ENCODE peak calls at places on chromosomes 4 and X, in eight cellular contexts. X is anterior cingulate cortex; V is suprapubic skin; A is stimulated activated CD4-positive, alpha-beta T cell treated with anti-CD3 and anti-CD28 coated beads, Interleukin-4, amount 100 ng/mL, for 48 hours; H is lower lobe of right lung; R is activated T-helper 1 cell treated with anti-CD3 and anti-CD28 coated beads, Interleukin-2, amount 50 U/mL, for 16 hours; C is fibroblast of lung; J is fibroblast of mammary gland. U is an unnamed sample.

GRCh38 chr4:157804986-157805385 is 367.8 kb downstream of the GASK1B start:
- DNase-seq in X (no peak), V (no peak), A (no peak), H (no peak), R (no peak), C (peak; percentile 13), J (peak; percentile 13), U (no peak)

GRCh38 chrX:21176927-21177571 is 197.2 kb upstream of the CNKSR2 start:
- DNase-seq in X (no peak), V (no peak), A (no peak), H (no peak), R (no peak), C (no peak), J (peak; percentile 0), U (no peak)

GRCh38 chr4:8391071-8391470 is 49.5 kb downstream of the ACOX3 start:
- DNase-seq in X (no peak), V (no peak), A (no peak), H (no peak), R (no peak), C (no peak), J (no peak), U (no peak)

GRCh38 chr4:35105486-35105885 is 1138.8 kb downstream of the ARAP2 start:
- DNase-seq in X (no peak), V (no peak), A (no peak), H (no peak), R (no peak), C (no peak), J (no peak), U (no peak)

GRCh38 chrX:19245711-19246269 is 97.9 kb upstream of the PDHA1 start:
- DNase-seq in X (no peak), V (no peak), A (no peak), H (no peak), R (no peak), C (no peak), J (peak; percentile 20), U (no peak)

GRCh38 chrX:69285881-69286545 is 120.8 kb upstream of the PJA1 start:
- DNase-seq in X (no peak), V (no peak), A (peak; percentile 54), H (peak; percentile 64), R (peak; percentile 32), C (peak; percentile 3), J (peak; percentile 25), U (no peak)

GRCh38 chr4:55729306-55730142 is 90.1 kb upstream of the EXOC1L start:
- DNase-seq in X (no peak), V (no peak), A (no peak), H (no peak), R (no peak), C (no peak), J (no peak), U (no peak)

GRCh38 chr4:85474356-85474755 is 594 bp upstream of the ARHGAP24 start:
- DNase-seq in X (no peak), V (no peak), A (no peak), H (no peak), R (no peak), C (no peak), J (peak; percentile 66), U (no peak)

GRCh38 chrX:66022742-66023725 is 16.8 kb downstream of the VSIG4 start:
- DNase-seq in X (no peak), V (no peak), A (no peak), H (no peak), R (no peak), C (no peak), J (no peak), U (no peak)

GRCh38 chr4:85200106-85200505 is 233.6 kb upstream of the WDFY3 start:
- DNase-seq in X (no peak), V (no peak), A (no peak), H (no peak), R (no peak), C (peak; percentile 1), J (peak; percentile 6), U (no peak)

GRCh38 chr4:1842339-1842895 is 13.5 kb downstream of the LETM1 start:
- DNase-seq in X (no peak), V (no peak), A (no peak), H (no peak), R (no peak), C (peak; percentile 15), J (no peak), U (no peak)

GRCh38 chrX:18873836-18874235 is 110.1 kb downstream of the PHKA2 start:
- DNase-seq in X (no peak), V (no peak), A (no peak), H (no peak), R (no peak), C (no peak), J (no peak), U (no peak)

GRCh38 chr4:13920111-13920875 is 292.8 kb upstream of the BOD1L1 start:
- DNase-seq in X (no peak), V (no peak), A (no peak), H (no peak), R (no peak), C (no peak), J (no peak), U (no peak)

GRCh38 chrX:97685753-97686152 is 802.0 kb downstream of the RPA4 start:
- DNase-seq in X (no peak), V (no peak), A (no peak), H (no peak), R (no peak), C (peak; percentile 23), J (peak; percentile 44), U (peak; percentile 3)

GRCh38 chr4:37601527-37601926 is 84.6 kb downstream of the RELL1 start:
- DNase-seq in X (no peak), V (no peak), A (no peak), H (peak; percentile 59), R (no peak), C (peak; percentile 71), J (peak; percentile 70), U (no peak)

GRCh38 chr4:143085224-143085623 is 99.5 kb upstream of the USP38 start:
- DNase-seq in X (no peak), V (no peak), A (no peak), H (no peak), R (no peak), C (no peak), J (no peak), U (no peak)

GRCh38 chr4:184267673-184268573 is 50.2 kb upstream of the ENPP6 start:
- DNase-seq in X (peak; percentile 52), V (no peak), A (peak; percentile 54), H (peak; percentile 73), R (peak; percentile 63), C (peak; percentile 94), J (peak; percentile 91), U (no peak)

GRCh38 chr4:610411-611261 is 14.7 kb upstream of the PDE6B start:
- DNase-seq in X (no peak), V (peak; percentile 69), A (no peak), H (no peak), R (no peak), C (peak; percentile 48), J (peak; percentile 76), U (no peak)

GRCh38 chr4:143083811-143084472 is 100.8 kb upstream of the USP38 start:
- DNase-seq in X (no peak), V (no peak), A (no peak), H (no peak), R (no peak), C (no peak), J (no peak), U (no peak)

GRCh38 chr4:139239127-139239772 is 40.8 kb downstream of the MGARP start:
- DNase-seq in X (no peak), V (no peak), A (no peak), H (no peak), R (no peak), C (no peak), J (no peak), U (no peak)

GRCh38 chr4:76639292-76639691 is 204.3 kb downstream of the SHROOM3 start:
- DNase-seq in X (no peak), V (no peak), A (no peak), H (no peak), R (no peak), C (no peak), J (peak; percentile 37), U (no peak)

GRCh38 chr4:115058533-115058932 is 54.9 kb downstream of the NDST4 start:
- DNase-seq in X (no peak), V (no peak), A (no peak), H (no peak), R (no peak), C (no peak), J (no peak), U (no peak)

GRCh38 chr4:124564121-124564520 is 148.4 kb downstream of the ANKRD50 start:
- DNase-seq in X (no peak), V (no peak), A (no peak), H (no peak), R (no peak), C (no peak), J (no peak), U (peak; percentile 46)

GRCh38 chr4:99029018-99029735 is 33.7 kb downstream of the METAP1 start:
- DNase-seq in X (no peak), V (no peak), A (no peak), H (no peak), R (no peak), C (no peak), J (no peak), U (no peak)

GRCh38 chr4:79212311-79212710 is 113.5 kb downstream of the NAA11 start:
- DNase-seq in X (no peak), V (no peak), A (no peak), H (no peak), R (no peak), C (no peak), J (no peak), U (no peak)

GRCh38 chr4:162803378-162803777 is 363.3 kb downstream of the NAF1 start:
- DNase-seq in X (no peak), V (no peak), A (no peak), H (no peak), R (no peak), C (no peak), J (no peak), U (no peak)

GRCh38 chrX:118507766-118508165 is 12.2 kb downstream of the DOCK11 start:
- DNase-seq in X (no peak), V (no peak), A (no peak), H (no peak), R (no peak), C (no peak), J (peak; percentile 55), U (no peak)

GRCh38 chr4:176593943-176594342 is 198.8 kb downstream of the VEGFC start:
- DNase-seq in X (no peak), V (no peak), A (no peak), H (no peak), R (no peak), C (no peak), J (no peak), U (no peak)

GRCh38 chr4:7124643-7125442 is 57.0 kb upstream of the GRPEL1 start:
- DNase-seq in X (no peak), V (no peak), A (no peak), H (no peak), R (no peak), C (peak; percentile 96), J (peak; percentile 94), U (peak; percentile 75)

GRCh38 chr4:15042529-15043167 is 40.4 kb downstream of the CPEB2 start:
- DNase-seq in X (no peak), V (no peak), A (no peak), H (no peak), R (no peak), C (peak; percentile 59), J (no peak), U (no peak)

GRCh38 chr4:134328741-134329140 is 127.2 kb upstream of the PABPC4L start:
- DNase-seq in X (no peak), V (no peak), A (no peak), H (no peak), R (no peak), C (no peak), J (no peak), U (no peak)

GRCh38 chrX:51395807-51396728 is 63.4 kb downstream of the NUDT10 start:
- DNase-seq in X (peak; percentile 2), V (no peak), A (peak; percentile 22), H (peak; percentile 39), R (peak; percentile 17), C (peak; percentile 6), J (no peak), U (no peak)

GRCh38 chr4:44149242-44149641 is 299.4 kb downstream of the KCTD8 start:
- DNase-seq in X (no peak), V (no peak), A (no peak), H (no peak), R (no peak), C (no peak), J (no peak), U (no peak)

GRCh38 chrX:4674028-4674782 is 960.8 kb upstream of the PRKX start:
- DNase-seq in X (no peak), V (no peak), A (no peak), H (no peak), R (no peak), C (no peak), J (no peak), U (no peak)

U was measured in smooth muscle cell of the brain vasculature.